ENCODE peak calls at places on chromosomes 5 and 9, in four cellular contexts. K is SK-N-SH, M is cardiac muscle cell, D is fibroblast of lung. I is an unnamed sample.

GRCh38 chr9:131068076-131068816 is 28.1 kb upstream of the AIF1L start:
- DNase-seq in M (no peak), D (no peak), K (no peak), I (no peak)

GRCh38 chr9:130664191-130665028 is at the start of gene PRDM12:
- DNase-seq in M (no peak), K (peak; percentile 58), D (no peak), I (no peak)

GRCh38 chr5:172700686-172701324 is 59.7 kb downstream of the NEURL1B start:
- DNase-seq in K (no peak), M (no peak), D (no peak), I (no peak)

GRCh38 chr5:61346511-61346910 is 14.5 kb downstream of the ZSWIM6 start:
- DNase-seq in K (no peak), D (no peak), M (no peak), I (no peak)

GRCh38 chr5:154157483-154158378 is 32.8 kb upstream of the GALNT10 start:
- DNase-seq in M (peak; percentile 13), K (no peak), D (no peak), I (no peak)

GRCh38 chr5:157516016-157516415 is 56.0 kb downstream of the NIPAL4 start:
- DNase-seq in M (peak; percentile 77), D (peak; percentile 80), K (no peak), I (peak; percentile 68)

GRCh38 chr5:175718401-175719108 is 60.7 kb downstream of the HRH2 start:
- DNase-seq in K (no peak), D (no peak), M (peak; percentile 43), I (peak; percentile 34)

GRCh38 chr5:128536861-128537305 is 1.2 kb downstream of the FBN2 start:
- DNase-seq in D (peak; percentile 40), K (peak; percentile 6), M (peak; percentile 45), I (no peak)

GRCh38 chr9:121852241-121852640 is 200.8 kb downstream of the DAB2IP start:
- DNase-seq in D (no peak), M (no peak), K (no peak), I (no peak)

GRCh38 chr5:41908374-41909079 is 4.4 kb downstream of the RIMOC1 start:
- DNase-seq in M (peak; percentile 46), D (peak; percentile 21), K (no peak), I (peak; percentile 60)

GRCh38 chr5:97044057-97044456 is 98.4 kb downstream of the LIX1 start:
- DNase-seq in M (peak; percentile 21), D (peak; percentile 9), K (no peak), I (peak; percentile 40)

GRCh38 chr5:177402271-177403043 is 2.0 kb upstream of the PFN3 start:
- DNase-seq in D (peak; percentile 43), M (peak; percentile 61), K (peak; percentile 81), I (peak; percentile 79)

GRCh38 chr9:7637073-7637472 is 162.5 kb downstream of the DMAC1 start:
- DNase-seq in K (peak; percentile 19), D (no peak), M (no peak), I (no peak)

GRCh38 chr9:33820231-33820745 is 3.3 kb downstream of the UBE2R2 start:
- DNase-seq in K (no peak), D (no peak), M (no peak), I (no peak)

GRCh38 chr9:135774239-135774747 is 72.3 kb downstream of the KCNT1 start:
- DNase-seq in D (no peak), M (no peak), K (no peak), I (no peak)

GRCh38 chr5:129400395-129400983 is 59.6 kb upstream of the ADAMTS19 start:
- DNase-seq in M (peak; percentile 25), K (peak; percentile 2), D (peak; percentile 15), I (peak; percentile 3)

GRCh38 chr5:17132444-17133083 is 84.9 kb upstream of the BASP1 start:
- DNase-seq in M (peak; percentile 61), D (peak; percentile 72), K (peak; percentile 46), I (peak; percentile 46)

GRCh38 chr5:39422886-39423285 is 1.9 kb downstream of the DAB2 start:
- DNase-seq in D (no peak), K (no peak), M (no peak), I (no peak)

GRCh38 chr5:39420482-39421145 is 4.2 kb downstream of the DAB2 start:
- DNase-seq in K (no peak), M (peak; percentile 89), D (peak; percentile 79), I (no peak)

GRCh38 chr5:39417979-39418378 is 6.8 kb downstream of the DAB2 start:
- DNase-seq in M (no peak), D (no peak), K (no peak), I (no peak)

GRCh38 chr5:39422036-39422606 is 2.7 kb downstream of the DAB2 start:
- DNase-seq in D (no peak), K (no peak), M (no peak), I (peak; percentile 72)

DNA sequence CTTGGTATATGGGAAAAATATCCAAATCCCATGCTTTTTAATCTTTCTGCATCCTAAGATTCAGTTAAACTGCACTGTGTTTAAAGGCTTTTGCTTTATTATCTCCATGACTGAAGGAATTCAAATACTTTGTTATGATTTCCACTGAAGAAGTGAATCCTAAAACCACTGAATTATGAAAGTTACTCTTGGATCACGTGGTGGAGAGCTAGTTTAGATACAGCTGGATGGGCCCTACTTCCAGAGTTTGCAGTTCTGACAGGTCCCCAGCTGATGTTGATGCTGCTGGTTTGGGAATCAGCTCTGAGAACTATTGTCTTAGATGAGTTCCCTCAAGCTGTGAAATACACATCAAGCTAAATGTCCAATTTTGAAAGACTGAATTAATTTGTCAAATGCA is 5.0 kb downstream of the DAB2 start:
- DNase-seq in D (no peak), M (no peak), K (no peak), I (no peak)
- H3K36me3 ChIP-seq in D (peaks cover 11% of the 10 kb centered on the region), M (no peaks in the 10 kb centered on the region), K (peaks cover 12% of the 10 kb centered on the region), I (no peaks in the 10 kb centered on the region)

DNA sequence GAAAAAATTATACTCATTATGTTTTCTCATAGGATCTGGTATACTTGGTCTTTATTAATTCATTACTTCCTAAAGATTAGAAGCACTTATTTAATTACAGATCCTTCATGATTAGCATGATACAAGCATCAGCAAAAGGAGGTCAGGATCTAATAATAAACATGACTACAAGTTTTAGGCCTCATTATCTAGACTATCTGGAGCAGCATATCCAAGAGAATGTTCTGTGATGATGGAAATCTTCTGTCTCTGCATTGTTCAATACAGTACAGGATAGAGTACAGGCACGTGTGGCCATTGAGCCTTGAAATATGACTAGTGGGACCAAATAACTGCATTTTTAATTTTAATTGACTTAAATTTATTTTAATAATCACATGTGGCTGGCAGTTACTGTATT is 21.2 kb downstream of the SETX start:
- DNase-seq in D (no peak), M (no peak), K (no peak), I (no peak)
- H3K36me3 ChIP-seq in D (peaks cover 18% of the 10 kb centered on the region), M (peaks cover 69% of the 10 kb centered on the region), K (peaks cover 92% of the 10 kb centered on the region), I (peaks cover 15% of the 10 kb centered on the region)

DNA sequence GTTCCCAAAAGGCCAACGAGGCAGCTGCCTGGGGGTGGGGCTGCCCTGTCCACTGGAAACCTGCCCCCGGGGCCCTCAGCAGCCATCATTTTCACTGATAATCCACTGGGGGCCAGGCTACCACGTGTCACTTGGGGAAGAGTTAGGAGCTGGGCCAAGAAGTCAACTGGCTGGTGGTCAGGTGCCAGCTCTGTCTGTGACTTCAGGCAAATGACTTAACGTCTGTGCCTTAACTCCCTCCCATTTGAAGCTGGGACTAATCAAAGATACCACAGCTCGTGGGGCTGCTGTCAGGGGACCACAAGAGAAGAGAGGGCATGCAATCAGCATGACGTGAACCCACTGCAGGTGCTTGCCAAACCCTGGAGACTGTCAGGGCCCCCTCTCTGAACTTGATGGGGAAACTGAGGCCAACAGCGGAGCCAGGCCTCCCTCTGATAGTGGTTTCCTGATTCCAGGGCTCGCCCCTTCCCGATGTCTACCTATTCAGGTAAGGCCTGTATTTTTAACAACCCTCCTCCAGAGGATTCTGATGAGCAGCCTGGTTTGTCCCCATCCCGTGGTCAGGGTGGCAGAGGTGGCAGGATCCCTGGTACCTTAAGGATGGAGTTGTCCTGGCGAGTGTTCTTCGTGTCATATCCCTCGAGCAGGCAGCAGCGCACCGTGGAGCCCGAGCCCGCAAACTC is 12.3 kb upstream of the DPM2 start:
- DNase-seq in D (no peak), M (no peak), K (no peak), I (no peak)
- H3K36me3 ChIP-seq in D (peaks cover 3% of the 10 kb centered on the region), M (peaks cover 4% of the 10 kb centered on the region), K (no peaks in the 10 kb centered on the region), I (peaks cover 10% of the 10 kb centered on the region)

DNA sequence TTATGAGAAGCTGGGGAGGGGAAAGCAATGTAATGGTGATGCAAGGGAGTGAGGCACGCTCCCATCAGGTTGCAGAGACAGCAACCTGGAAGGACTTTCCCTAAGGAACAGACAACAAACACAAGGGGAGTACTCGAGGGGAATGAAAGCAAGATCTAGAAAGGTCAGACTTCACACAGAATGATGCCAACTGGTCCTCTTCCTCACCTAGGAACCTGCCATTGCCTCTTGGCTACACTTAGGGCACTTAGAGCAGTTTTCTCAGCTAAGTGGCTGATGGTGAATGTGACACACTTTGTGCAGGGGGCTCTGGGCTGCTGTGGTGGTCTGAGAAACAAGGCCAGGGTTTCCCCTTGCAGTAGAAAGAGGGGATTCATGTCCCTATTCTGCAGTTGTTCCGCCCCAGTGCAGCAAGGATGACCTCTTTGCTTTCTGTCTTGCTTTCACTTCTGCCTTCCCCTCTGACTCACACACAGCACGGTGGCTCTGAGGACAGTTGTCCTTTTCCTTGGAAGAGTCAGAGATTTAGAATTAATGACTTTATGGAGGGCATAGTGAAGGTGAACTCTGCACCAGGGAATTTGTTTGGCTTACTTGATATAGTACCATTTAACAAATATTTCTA is 394.0 kb upstream of the KLF4 start:
- DNase-seq in M (no peak), D (no peak), K (no peak), I (no peak)
- H3K36me3 ChIP-seq in M (no peaks in the 10 kb centered on the region), D (no peaks in the 10 kb centered on the region), K (no peaks in the 10 kb centered on the region), I (no peaks in the 10 kb centered on the region)

DNA sequence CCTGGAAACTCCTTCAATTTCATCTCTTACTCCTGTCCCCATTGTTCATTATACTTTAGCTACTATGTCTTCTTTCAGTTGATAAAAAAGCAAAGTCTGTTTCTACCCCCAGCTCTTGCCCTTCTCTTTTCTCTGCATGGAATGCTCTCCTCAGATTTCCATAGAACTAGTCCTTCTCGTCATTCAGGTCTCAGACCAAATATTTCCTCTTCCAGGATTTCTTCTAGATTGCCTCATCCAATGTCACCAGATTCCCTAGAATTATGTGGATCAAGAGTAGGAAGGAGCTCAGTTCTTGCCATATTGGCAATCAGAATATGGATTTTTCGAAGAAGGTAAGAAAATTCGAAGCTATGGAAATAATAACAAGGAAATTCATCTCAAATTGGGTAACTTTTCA is 176.1 kb downstream of the GABRG2 start:
- DNase-seq in K (no peak), D (no peak), M (no peak), I (no peak)
- H3K36me3 ChIP-seq in K (no peaks in the 10 kb centered on the region), D (no peaks in the 10 kb centered on the region), M (no peaks in the 10 kb centered on the region), I (no peaks in the 10 kb centered on the region)

DNA sequence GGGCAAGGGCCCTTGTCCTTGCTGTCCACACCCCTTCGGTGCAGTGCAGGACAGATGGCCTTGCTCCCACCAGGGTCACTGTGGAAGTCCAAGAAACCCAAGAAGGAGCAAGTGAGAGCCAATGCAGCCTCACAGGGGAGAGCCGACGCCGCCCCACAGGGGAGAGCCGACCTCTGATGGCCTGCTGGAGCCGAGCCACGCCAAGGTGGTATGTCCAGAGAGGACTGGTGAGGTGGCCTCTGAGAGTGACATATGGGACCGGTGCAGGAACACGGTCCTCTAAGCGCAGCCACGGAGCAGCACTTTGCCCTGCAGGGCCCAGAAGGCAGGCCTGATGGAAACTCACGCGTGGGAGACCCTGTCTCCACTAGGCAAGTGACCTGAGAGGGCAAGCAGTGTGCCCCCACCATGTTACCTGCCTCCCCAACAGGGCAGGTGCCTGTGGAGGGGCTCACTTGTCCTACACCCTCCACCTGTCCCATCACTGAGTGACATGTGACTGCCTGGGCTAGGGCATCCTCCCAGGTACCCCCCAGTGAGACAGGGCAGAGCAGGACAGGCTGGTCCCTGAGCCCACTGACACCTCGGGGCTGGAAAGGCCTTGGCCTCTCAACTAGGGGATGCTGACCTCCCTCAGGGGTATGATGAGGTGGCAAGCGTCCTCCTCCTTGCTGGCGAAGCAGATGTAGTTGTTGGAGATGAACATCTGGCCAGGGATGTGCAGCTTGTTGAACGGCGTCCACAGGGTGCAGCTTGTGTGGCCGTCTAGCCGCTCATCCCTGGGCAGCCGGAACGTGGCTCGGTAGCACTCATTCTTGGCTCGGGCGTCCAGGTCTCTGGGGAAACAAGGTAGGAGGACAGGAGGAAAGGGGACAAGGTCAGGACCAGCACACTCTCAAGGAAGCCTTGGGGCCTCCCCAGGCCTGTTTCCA is 16.7 kb downstream of the TBC1D9B start:
- DNase-seq in D (no peak), M (no peak), K (no peak), I (no peak)
- H3K36me3 ChIP-seq in D (peaks cover 37% of the 10 kb centered on the region), M (peaks cover 32% of the 10 kb centered on the region), K (peaks cover 27% of the 10 kb centered on the region), I (peaks cover 64% of the 10 kb centered on the region)

I was measured in bronchial epithelial cell.